ENCODE peak calls at places on chromosomes 2 and 18, in seven cellular contexts. I is tibial artery; R is K562; P is breast epithelium; D is psoas muscle; W is CD8-positive, alpha-beta T cell; N is BE2C. X is an unnamed sample. For H3K9me3 and H3K4me1, the result is how much of the 10 kb centered on the place peaks cover.

GRCh38 chr2:143946436-143947385 is 573.2 kb downstream of the ZEB2 start:
- DNase-seq in I (no peak), R (no peak), P (no peak), D (no peak), W (no peak), N (no peak), X (no peak)

GRCh38 chr2:36459725-36460137 is 104.2 kb downstream of the CRIM1 start:
- DNase-seq in I (no peak), R (peak), P (no peak), D (no peak), W (no peak), N (no peak), X (peak)

GRCh38 chr18:60060578-60060977 is 160.8 kb downstream of the PMAIP1 start:
- DNase-seq in I (no peak), R (no peak), P (no peak), D (no peak), W (no peak), N (no peak), X (no peak)

GRCh38 chr2:122651236-122651635 is 895.8 kb downstream of the TSN start:
- DNase-seq in I (no peak), R (no peak), P (no peak), D (no peak), W (no peak), N (no peak), X (no peak)

GRCh38 chr18:35084494-35085449 is 43.6 kb downstream of the MAPRE2 start:
- DNase-seq in I (no peak), R (no peak), P (no peak), D (no peak), W (no peak), N (no peak), X (no peak)

GRCh38 chr2:12167525-12168317 is 421.3 kb downstream of the LPIN1 start:
- DNase-seq in I (no peak), R (peak), P (no peak), D (no peak), W (no peak), N (peak), X (no peak)

GRCh38 chr2:73593676-73594075 is 48.5 kb downstream of the NAT8 start:
- DNase-seq in I (no peak), R (no peak), P (no peak), D (no peak), W (no peak), N (no peak), X (no peak)

GRCh38 chr2:201008000-201008829 is 44.8 kb upstream of the ORC2 start:
- DNase-seq in I (no peak), R (no peak), P (no peak), D (no peak), W (no peak), N (no peak), X (no peak)

GRCh38 chr18:13943338-13943737 is 28.0 kb upstream of the MC2R start:
- DNase-seq in I (no peak), R (no peak), P (no peak), D (no peak), W (no peak), N (no peak), X (no peak)

GRCh38 chr2:71048096-71048495 is 20.4 kb upstream of the NAGK start:
- DNase-seq in I (no peak), R (no peak), P (no peak), D (no peak), W (no peak), N (no peak), X (no peak)

GRCh38 chr2:25265802-25266201 is 75.9 kb downstream of the DNMT3A start:
- DNase-seq in I (no peak), R (peak), P (no peak), D (no peak), W (peak), N (no peak), X (no peak)

GRCh38 chr2:157825885-157826284 is 50.2 kb downstream of the ACVR1 start:
- DNase-seq in I (no peak), R (no peak), P (no peak), D (peak), W (no peak), N (no peak), X (no peak)

GRCh38 chr2:37318401-37318800 is 6.2 kb downstream of the PRKD3 start:
- DNase-seq in I (no peak), R (no peak), P (no peak), D (no peak), W (no peak), N (no peak), X (no peak)

GRCh38 chr18:10485475-10485874 is 31.0 kb downstream of the APCDD1 start:
- DNase-seq in I (no peak), R (no peak), P (no peak), D (no peak), W (no peak), N (no peak), X (no peak)

GRCh38 chr2:12457831-12458230 is 258.9 kb upstream of the TRIB2 start:
- DNase-seq in I (no peak), R (no peak), P (no peak), D (no peak), W (no peak), N (no peak), X (no peak)

GRCh38 chr18:32422185-32422584 is 48.5 kb downstream of the GAREM1 start:
- DNase-seq in I (no peak), R (no peak), P (no peak), D (no peak), W (no peak), N (no peak), X (no peak)

GRCh38 chr2:237471457-237472186 is 15.4 kb upstream of the MLPH start:
- DNase-seq in I (no peak), R (peak), P (no peak), D (peak), W (no peak), N (peak), X (no peak)

GRCh38 chr2:32777714-32778113 is 149.9 kb downstream of the TTC27 start:
- DNase-seq in I (no peak), R (no peak), P (no peak), D (no peak), W (no peak), N (no peak), X (no peak)
- H3K9me3 ChIP-seq in I (under half), R (under half), P (under half), D (under half), W (under half), N (under half), X (under half)

GRCh38 chr2:142742301-142743214 is 134.9 kb upstream of the KYNU start:
- DNase-seq in I (no peak), R (no peak), P (no peak), D (no peak), W (no peak), N (no peak), X (no peak)
- H3K4me1 ChIP-seq in I (under half), R (under half), P (under half), D (under half), W (under half), N (under half), X (under half)

GRCh38 chr2:79547568-79547967 is 34.7 kb downstream of the CTNNA2 start:
- DNase-seq in I (no peak), R (no peak), P (no peak), D (no peak), W (no peak), N (no peak), X (no peak)
- H3K9me3 ChIP-seq in I (under half), R (under half), P (half or more), D (under half), W (under half), N (under half), X (under half)

DNA sequence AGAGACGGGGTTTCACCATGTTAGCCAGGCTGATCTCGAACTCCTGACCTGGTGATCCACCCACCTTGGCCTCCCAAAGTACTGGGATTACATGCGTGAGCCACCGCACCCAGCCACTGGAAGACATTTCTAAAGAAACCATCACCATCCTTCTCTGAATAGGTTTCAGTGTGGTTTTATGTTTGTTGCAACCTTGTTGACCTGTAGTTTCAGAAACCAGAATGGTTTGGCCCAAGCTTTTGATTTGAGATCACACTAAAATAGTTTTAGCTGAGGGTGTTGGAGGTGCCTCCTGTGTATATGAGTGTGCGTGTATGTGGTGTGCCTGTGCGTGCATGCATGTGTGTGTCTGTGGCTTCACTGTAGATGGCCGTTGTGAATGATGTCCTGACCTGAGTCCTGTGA is 26.2 kb downstream of the INPP4A start:
- DNase-seq in I (no peak), R (no peak), P (no peak), D (no peak), W (no peak), N (no peak), X (no peak)
- H3K4me1 ChIP-seq in I (under half), R (under half), P (under half), D (under half), W (half or more), N (under half), X (under half)

GRCh38 chr18:80026363-80026762 is 7.9 kb upstream of the RBFA start:
- DNase-seq in I (no peak), R (no peak), P (no peak), D (no peak), W (no peak), N (no peak), X (no peak)
- H3K9me3 ChIP-seq in I (half or more), R (under half), P (half or more), D (half or more), W (under half), N (under half), X (under half)

GRCh38 chr2:67838205-67838604 is 224.6 kb downstream of the C1D start:
- DNase-seq in I (no peak), R (no peak), P (no peak), D (no peak), W (no peak), N (no peak), X (no peak)

GRCh38 chr2:67834482-67834881 is 228.3 kb downstream of the C1D start:
- DNase-seq in I (no peak), R (no peak), P (no peak), D (no peak), W (no peak), N (no peak), X (no peak)

GRCh38 chr2:67833632-67834031 is 229.2 kb downstream of the C1D start:
- DNase-seq in I (no peak), R (no peak), P (no peak), D (no peak), W (no peak), N (no peak), X (no peak)

GRCh38 chr2:67836861-67837260 is 225.9 kb downstream of the C1D start:
- DNase-seq in I (no peak), R (no peak), P (no peak), D (no peak), W (no peak), N (no peak), X (no peak)

GRCh38 chr2:67835266-67835665 is 227.5 kb downstream of the C1D start:
- DNase-seq in I (no peak), R (no peak), P (no peak), D (no peak), W (no peak), N (no peak), X (no peak)
- H3K4me1 ChIP-seq in I (under half), R (under half), P (under half), D (under half), W (under half), N (under half), X (under half)

GRCh38 chr18:38406625-38407024 is 841.0 kb upstream of the CELF4 start:
- DNase-seq in I (no peak), R (no peak), P (no peak), D (no peak), W (no peak), N (no peak), X (no peak)
- H3K9me3 ChIP-seq in I (under half), R (under half), P (under half), D (under half), W (under half), N (under half), X (under half)

DNA sequence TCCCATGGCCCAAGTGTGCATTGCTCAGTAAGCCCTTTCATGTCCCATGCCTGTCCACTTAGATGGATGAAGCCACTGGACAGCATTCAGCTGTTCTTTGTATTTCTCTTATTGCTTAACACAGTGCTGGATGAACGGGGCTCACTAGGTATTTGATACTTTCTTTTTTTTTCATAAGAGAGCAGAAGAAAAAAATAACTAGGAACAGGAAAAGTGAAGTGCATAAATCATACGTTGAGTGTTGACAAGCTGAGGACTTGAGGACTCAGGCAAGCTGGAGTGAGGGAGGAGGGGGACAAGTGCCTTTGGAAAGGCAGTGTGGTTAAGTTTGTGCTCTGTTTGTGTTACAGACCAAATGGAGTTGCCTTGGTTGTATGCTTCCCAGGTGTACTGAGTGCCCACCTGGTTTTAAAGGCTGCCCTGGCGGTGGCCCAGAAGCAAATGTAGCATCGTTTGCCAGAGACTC is 240.8 kb downstream of the PRKCE start:
- DNase-seq in I (no peak), R (no peak), P (no peak), D (no peak), W (no peak), N (no peak), X (no peak)
- H3K4me1 ChIP-seq in I (under half), R (under half), P (under half), D (under half), W (under half), N (under half), X (under half)

GRCh38 chr2:13650586-13651180 is 933.9 kb downstream of the TRIB2 start:
- DNase-seq in I (no peak), R (peak), P (no peak), D (no peak), W (no peak), N (peak), X (peak)
- H3K9me3 ChIP-seq in I (under half), R (under half), P (under half), D (under half), W (under half), N (under half), X (under half)

X was measured in iPS DF 6.9.